ENCODE peak calls at places on chromosome 20, in five cellular contexts. R is mesothelial cell of epicardium; Q is dermis blood vessel endothelial cell; I is fibroblast of pulmonary artery; G is stimulated activated CD4-positive, alpha-beta T cell treated with anti-CD3 and anti-CD28 coated beads, Interleukin-12 subunit alpha, Interleukin-12 subunit beta, amount 100 ng/mL, for 48 hours. K is an unnamed sample.

GRCh38 chr20:6140947-6141346 is 18.1 kb upstream of the FERMT1 start:
- DNase-seq in R (no peak), Q (no peak), I (no peak), G (no peak), K (no peak)

GRCh38 chr20:5316188-5317158 is at the start of gene PROKR2:
- DNase-seq in R (no peak), Q (peak), I (no peak), G (no peak), K (peak)

GRCh38 chr20:33826270-33826897 is 15.2 kb downstream of the CHMP4B start:
- DNase-seq in R (no peak), Q (no peak), I (no peak), G (no peak), K (no peak)

GRCh38 chr20:24736131-24736843 is 212.8 kb upstream of the CST7 start:
- DNase-seq in R (no peak), Q (no peak), I (no peak), G (no peak), K (no peak)

GRCh38 chr20:33606114-33606771 is 55.9 kb upstream of the C20orf144 start:
- DNase-seq in R (no peak), Q (peak), I (no peak), G (no peak), K (no peak)

GRCh38 chr20:62678553-62678952 is 30.1 kb upstream of the NTSR1 start:
- DNase-seq in R (no peak), Q (no peak), I (no peak), G (no peak), K (no peak)

GRCh38 chr20:47487175-47487917 is 14.3 kb upstream of the NCOA3 start:
- DNase-seq in R (no peak), Q (peak), I (peak), G (peak), K (no peak)

GRCh38 chr20:49682798-49683197 is 30.9 kb downstream of the B4GALT5 start:
- DNase-seq in R (no peak), Q (no peak), I (no peak), G (no peak), K (no peak)